ENCODE peak calls at places on chromosomes 3 and 15, in ten cellular contexts. One of them, this sample, is unnamed.
A peak's percentile ranks its signal among the peaks of the same experiment; 100 is the strongest.

GRCh38 chr3:46423588-46423987 is 16.5 kb downstream of the CCRL2 start:
- DNase-seq in EL: peak; percentile 21
- DNase-seq in neuronal stem cell: no peak
- DNase-seq in endothelial cell: no peak
- DNase-seq in choroid plexus epithelial cell: peak; percentile 68
- DNase-seq in dermis microvascular lymphatic vessel endothelial cell: peak; percentile 76
- DNase-seq in non-pigmented ciliary epithelial cell: no peak
- DNase-seq in AG09309: no peak
- DNase-seq in activated CD4-positive, alpha-beta T cell treated with anti-CD3 and anti-CD28 coated beads for 36 hours: no peak
- DNase-seq in occipital lobe: no peak
- DNase-seq in this sample: peak; percentile 54

GRCh38 chr3:16600771-16601538 is 4.3 kb downstream of the DAZL start:
- DNase-seq in endothelial cell: peak; percentile 76
- DNase-seq in activated CD4-positive, alpha-beta T cell treated with anti-CD3 and anti-CD28 coated beads for 36 hours: peak; percentile 90
- DNase-seq in occipital lobe: peak; percentile 23
- DNase-seq in non-pigmented ciliary epithelial cell: peak; percentile 63
- DNase-seq in neuronal stem cell: peak; percentile 75
- DNase-seq in AG09309: peak; percentile 39
- DNase-seq in EL: peak; percentile 75
- DNase-seq in dermis microvascular lymphatic vessel endothelial cell: peak; percentile 74
- DNase-seq in choroid plexus epithelial cell: peak; percentile 94
- DNase-seq in this sample: peak; percentile 54

GRCh38 chr3:113260980-113261920 is 49.9 kb downstream of the BOC start:
- DNase-seq in dermis microvascular lymphatic vessel endothelial cell: no peak
- DNase-seq in neuronal stem cell: no peak
- DNase-seq in occipital lobe: no peak
- DNase-seq in activated CD4-positive, alpha-beta T cell treated with anti-CD3 and anti-CD28 coated beads for 36 hours: no peak
- DNase-seq in endothelial cell: no peak
- DNase-seq in choroid plexus epithelial cell: no peak
- DNase-seq in EL: no peak
- DNase-seq in non-pigmented ciliary epithelial cell: no peak
- DNase-seq in AG09309: no peak
- DNase-seq in this sample: no peak

GRCh38 chr15:35871282-35871681 is 325.3 kb upstream of the DPH6 start:
- DNase-seq in occipital lobe: no peak
- DNase-seq in choroid plexus epithelial cell: no peak
- DNase-seq in dermis microvascular lymphatic vessel endothelial cell: no peak
- DNase-seq in activated CD4-positive, alpha-beta T cell treated with anti-CD3 and anti-CD28 coated beads for 36 hours: no peak
- DNase-seq in endothelial cell: no peak
- DNase-seq in neuronal stem cell: no peak
- DNase-seq in AG09309: no peak
- DNase-seq in EL: no peak
- DNase-seq in non-pigmented ciliary epithelial cell: no peak
- DNase-seq in this sample: no peak

GRCh38 chr15:65249641-65250040 is 37.0 kb downstream of the PARP16 start:
- DNase-seq in occipital lobe: no peak
- DNase-seq in dermis microvascular lymphatic vessel endothelial cell: no peak
- DNase-seq in non-pigmented ciliary epithelial cell: no peak
- DNase-seq in EL: no peak
- DNase-seq in activated CD4-positive, alpha-beta T cell treated with anti-CD3 and anti-CD28 coated beads for 36 hours: peak; percentile 92
- DNase-seq in endothelial cell: no peak
- DNase-seq in neuronal stem cell: no peak
- DNase-seq in choroid plexus epithelial cell: no peak
- DNase-seq in AG09309: no peak
- DNase-seq in this sample: no peak

GRCh38 chr15:43260011-43260615 is 6.6 kb downstream of the TGM5 start:
- DNase-seq in activated CD4-positive, alpha-beta T cell treated with anti-CD3 and anti-CD28 coated beads for 36 hours: no peak
- DNase-seq in neuronal stem cell: no peak
- DNase-seq in AG09309: no peak
- DNase-seq in endothelial cell: no peak
- DNase-seq in dermis microvascular lymphatic vessel endothelial cell: no peak
- DNase-seq in non-pigmented ciliary epithelial cell: no peak
- DNase-seq in choroid plexus epithelial cell: no peak
- DNase-seq in EL: no peak
- DNase-seq in occipital lobe: no peak
- DNase-seq in this sample: no peak

GRCh38 chr15:24223739-24224138 is 451.8 kb upstream of the NPAP1 start:
- DNase-seq in EL: no peak
- DNase-seq in occipital lobe: no peak
- DNase-seq in endothelial cell: no peak
- DNase-seq in non-pigmented ciliary epithelial cell: no peak
- DNase-seq in AG09309: no peak
- DNase-seq in choroid plexus epithelial cell: no peak
- DNase-seq in neuronal stem cell: no peak
- DNase-seq in dermis microvascular lymphatic vessel endothelial cell: no peak
- DNase-seq in activated CD4-positive, alpha-beta T cell treated with anti-CD3 and anti-CD28 coated beads for 36 hours: no peak
- DNase-seq in this sample: no peak

GRCh38 chr15:56734013-56734625 is 810 bp upstream of the ZNF280D start:
- DNase-seq in EL: peak; percentile 26
- DNase-seq in choroid plexus epithelial cell: no peak
- DNase-seq in neuronal stem cell: no peak
- DNase-seq in endothelial cell: no peak
- DNase-seq in AG09309: no peak
- DNase-seq in dermis microvascular lymphatic vessel endothelial cell: no peak
- DNase-seq in non-pigmented ciliary epithelial cell: no peak
- DNase-seq in occipital lobe: no peak
- DNase-seq in activated CD4-positive, alpha-beta T cell treated with anti-CD3 and anti-CD28 coated beads for 36 hours: peak; percentile 7
- DNase-seq in this sample: no peak

GRCh38 chr15:78203346-78204225 is 30.8 kb downstream of the ACSBG1 start:
- DNase-seq in activated CD4-positive, alpha-beta T cell treated with anti-CD3 and anti-CD28 coated beads for 36 hours: no peak
- DNase-seq in neuronal stem cell: no peak
- DNase-seq in dermis microvascular lymphatic vessel endothelial cell: no peak
- DNase-seq in EL: no peak
- DNase-seq in choroid plexus epithelial cell: no peak
- DNase-seq in occipital lobe: peak; percentile 52
- DNase-seq in AG09309: no peak
- DNase-seq in non-pigmented ciliary epithelial cell: no peak
- DNase-seq in endothelial cell: no peak
- DNase-seq in this sample: no peak

GRCh38 chr3:156674911-156675743 is 737 bp downstream of the TIPARP start:
- DNase-seq in endothelial cell: peak; percentile 58
- DNase-seq in dermis microvascular lymphatic vessel endothelial cell: no peak
- DNase-seq in EL: peak; percentile 62
- DNase-seq in non-pigmented ciliary epithelial cell: no peak
- DNase-seq in neuronal stem cell: peak; percentile 61
- DNase-seq in activated CD4-positive, alpha-beta T cell treated with anti-CD3 and anti-CD28 coated beads for 36 hours: peak; percentile 59
- DNase-seq in occipital lobe: peak; percentile 25
- DNase-seq in choroid plexus epithelial cell: peak; percentile 56
- DNase-seq in AG09309: no peak
- DNase-seq in this sample: peak; percentile 16

GRCh38 chr3:151630938-151631417 is 102.7 kb upstream of the AADACL2 start:
- DNase-seq in neuronal stem cell: no peak
- DNase-seq in EL: no peak
- DNase-seq in choroid plexus epithelial cell: peak; percentile 87
- DNase-seq in endothelial cell: no peak
- DNase-seq in dermis microvascular lymphatic vessel endothelial cell: no peak
- DNase-seq in activated CD4-positive, alpha-beta T cell treated with anti-CD3 and anti-CD28 coated beads for 36 hours: no peak
- DNase-seq in occipital lobe: no peak
- DNase-seq in AG09309: peak; percentile 8
- DNase-seq in non-pigmented ciliary epithelial cell: peak; percentile 65
- DNase-seq in this sample: no peak

GRCh38 chr3:13139471-13140065 is 66.3 kb upstream of the IQSEC1 start:
- DNase-seq in neuronal stem cell: no peak
- DNase-seq in endothelial cell: no peak
- DNase-seq in non-pigmented ciliary epithelial cell: no peak
- DNase-seq in occipital lobe: no peak
- DNase-seq in EL: no peak
- DNase-seq in choroid plexus epithelial cell: no peak
- DNase-seq in AG09309: no peak
- DNase-seq in activated CD4-positive, alpha-beta T cell treated with anti-CD3 and anti-CD28 coated beads for 36 hours: no peak
- DNase-seq in dermis microvascular lymphatic vessel endothelial cell: no peak
- DNase-seq in this sample: no peak

GRCh38 chr15:58387130-58387529 is 44.7 kb upstream of the LIPC start:
- DNase-seq in neuronal stem cell: no peak
- DNase-seq in activated CD4-positive, alpha-beta T cell treated with anti-CD3 and anti-CD28 coated beads for 36 hours: no peak
- DNase-seq in EL: peak; percentile 49
- DNase-seq in endothelial cell: no peak
- DNase-seq in occipital lobe: no peak
- DNase-seq in dermis microvascular lymphatic vessel endothelial cell: no peak
- DNase-seq in choroid plexus epithelial cell: peak; percentile 51
- DNase-seq in AG09309: peak; percentile 28
- DNase-seq in non-pigmented ciliary epithelial cell: no peak
- DNase-seq in this sample: peak; percentile 50

GRCh38 chr15:31590609-31591008 is 264.0 kb downstream of the KLF13 start:
- DNase-seq in choroid plexus epithelial cell: no peak
- DNase-seq in endothelial cell: no peak
- DNase-seq in neuronal stem cell: no peak
- DNase-seq in occipital lobe: no peak
- DNase-seq in non-pigmented ciliary epithelial cell: no peak
- DNase-seq in dermis microvascular lymphatic vessel endothelial cell: no peak
- DNase-seq in EL: no peak
- DNase-seq in activated CD4-positive, alpha-beta T cell treated with anti-CD3 and anti-CD28 coated beads for 36 hours: no peak
- DNase-seq in AG09309: no peak
- DNase-seq in this sample: no peak

GRCh38 chr15:66846811-66847210 is 144.8 kb downstream of the SMAD6 start:
- DNase-seq in neuronal stem cell: no peak
- DNase-seq in non-pigmented ciliary epithelial cell: no peak
- DNase-seq in dermis microvascular lymphatic vessel endothelial cell: no peak
- DNase-seq in endothelial cell: no peak
- DNase-seq in AG09309: no peak
- DNase-seq in occipital lobe: no peak
- DNase-seq in choroid plexus epithelial cell: no peak
- DNase-seq in activated CD4-positive, alpha-beta T cell treated with anti-CD3 and anti-CD28 coated beads for 36 hours: no peak
- DNase-seq in EL: no peak
- DNase-seq in this sample: no peak

GRCh38 chr3:65153850-65154512 is 466.2 kb upstream of the ADAMTS9 start:
- DNase-seq in choroid plexus epithelial cell: peak; percentile 9
- DNase-seq in dermis microvascular lymphatic vessel endothelial cell: no peak
- DNase-seq in EL: no peak
- DNase-seq in non-pigmented ciliary epithelial cell: no peak
- DNase-seq in activated CD4-positive, alpha-beta T cell treated with anti-CD3 and anti-CD28 coated beads for 36 hours: no peak
- DNase-seq in endothelial cell: no peak
- DNase-seq in neuronal stem cell: no peak
- DNase-seq in AG09309: no peak
- DNase-seq in occipital lobe: no peak
- DNase-seq in this sample: no peak

GRCh38 chr15:80167936-80168335 is 15.1 kb downstream of the FAH start:
- DNase-seq in choroid plexus epithelial cell: no peak
- DNase-seq in AG09309: no peak
- DNase-seq in endothelial cell: no peak
- DNase-seq in neuronal stem cell: no peak
- DNase-seq in non-pigmented ciliary epithelial cell: no peak
- DNase-seq in dermis microvascular lymphatic vessel endothelial cell: no peak
- DNase-seq in occipital lobe: no peak
- DNase-seq in activated CD4-positive, alpha-beta T cell treated with anti-CD3 and anti-CD28 coated beads for 36 hours: no peak
- DNase-seq in EL: no peak
- DNase-seq in this sample: no peak